ENCODE peak calls at places on chromosomes 6 and 20, in six cellular contexts. E is H1, Y is K562, D is GM12891, I is GM12878, Q is HepG2. U is an unnamed sample.

GRCh38 chr6:154602296-154602695 is 91.8 kb upstream of the CNKSR3 start:
- DNase-seq in I (no peak), Q (no peak), Y (no peak), D (no peak), E (no peak), U (no peak)

GRCh38 chr20:44231713-44232468 is 15.2 kb upstream of the GDAP1L1 start:
- DNase-seq in E (no peak), Q (peak), Y (no peak), I (no peak), D (no peak), U (no peak)

GRCh38 chr6:56036911-56037310 is 161.5 kb upstream of the BMP5 start:
- DNase-seq in D (no peak), Q (no peak), E (no peak), Y (no peak), I (no peak), U (no peak)

GRCh38 chr20:47502271-47502730 is 614 bp downstream of the NCOA3 start:
- DNase-seq in E (peak), Y (peak), D (no peak), Q (no peak), I (no peak), U (no peak)

GRCh38 chr6:104784884-104785283 is 74.8 kb downstream of the HACE1 start:
- DNase-seq in Y (no peak), E (no peak), I (no peak), Q (no peak), D (no peak), U (no peak)

GRCh38 chr20:50093240-50093639 is 19.7 kb downstream of the UBE2V1 start:
- DNase-seq in E (no peak), Q (no peak), Y (no peak), I (no peak), D (no peak), U (no peak)

GRCh38 chr6:142030115-142030619 is 102.6 kb upstream of the GJE1 start:
- DNase-seq in D (peak), I (no peak), Q (no peak), E (no peak), Y (peak), U (no peak)

GRCh38 chr6:166624275-166624674 is 2.8 kb downstream of the RPS6KA2 start:
- DNase-seq in Q (no peak), E (no peak), D (no peak), Y (no peak), I (no peak), U (no peak)

GRCh38 chr6:250676-251075 is 41.6 kb upstream of the DUSP22 start:
- DNase-seq in I (no peak), D (no peak), E (no peak), Q (no peak), Y (no peak), U (no peak)

GRCh38 chr6:120908767-120909166 is 425.5 kb downstream of the TBC1D32 start:
- DNase-seq in I (no peak), Y (no peak), E (no peak), Q (no peak), D (no peak), U (no peak)

GRCh38 chr6:160678744-160679401 is 14.8 kb upstream of the LPA start:
- DNase-seq in E (no peak), Q (no peak), Y (no peak), D (no peak), I (no peak), U (no peak)

GRCh38 chr20:8777866-8778265 is 291.0 kb upstream of the PLCB4 start:
- DNase-seq in Q (no peak), D (no peak), Y (no peak), I (no peak), E (no peak), U (no peak)

GRCh38 chr6:139932671-139933070 is 558.2 kb upstream of the CITED2 start:
- DNase-seq in I (no peak), E (no peak), Q (no peak), Y (no peak), D (no peak), U (no peak)

GRCh38 chr6:21947751-21948386 is 349.0 kb downstream of the PRL start:
- DNase-seq in E (no peak), D (no peak), Y (no peak), Q (no peak), I (no peak), U (no peak)

GRCh38 chr6:70112686-70113570 is 190.0 kb downstream of the COL9A1 start:
- DNase-seq in Q (no peak), I (no peak), Y (no peak), D (no peak), E (no peak), U (no peak)

GRCh38 chr6:157407637-157408036 is 26.6 kb downstream of the ZDHHC14 start:
- DNase-seq in Y (no peak), I (no peak), D (no peak), Q (peak), E (no peak), U (no peak)

GRCh38 chr20:63947638-63948456 is 8.4 kb downstream of the UCKL1 start:
- DNase-seq in I (no peak), Y (no peak), D (no peak), Q (no peak), E (no peak), U (no peak)

GRCh38 chr20:1335961-1336698 is 7.2 kb upstream of the SDCBP2 start:
- DNase-seq in I (no peak), Q (no peak), Y (no peak), D (no peak), E (peak), U (no peak)

GRCh38 chr6:118725944-118726343 is 74.6 kb upstream of the CEP85L start:
- DNase-seq in I (no peak), Q (no peak), D (no peak), Y (peak), E (no peak), U (no peak)

GRCh38 chr20:23200413-23200812 is 114.3 kb upstream of the CD93 start:
- DNase-seq in Q (no peak), Y (no peak), E (no peak), I (no peak), D (no peak), U (no peak)

GRCh38 chr20:5203380-5203779 is 76.6 kb downstream of the CDS2 start:
- DNase-seq in I (no peak), E (no peak), Q (no peak), Y (no peak), D (no peak), U (no peak)

GRCh38 chr6:41470341-41471063 is 75.7 kb upstream of the FOXP4 start:
- DNase-seq in D (no peak), Q (no peak), I (no peak), E (peak), Y (no peak), U (no peak)

GRCh38 chr20:17612287-17612974 is 42.6 kb downstream of the DSTN start:
- DNase-seq in Q (peak), Y (no peak), E (peak), D (peak), I (no peak), U (no peak)

GRCh38 chr6:47628448-47629272 is 69.7 kb upstream of the ADGRF4 start:
- DNase-seq in D (no peak), E (no peak), Q (no peak), Y (no peak), I (no peak), U (no peak)

GRCh38 chr6:26032387-26033131 is 54.7 kb upstream of the HFE start:
- DNase-seq in E (no peak), Q (no peak), Y (peak), D (no peak), I (peak), U (no peak)

GRCh38 chr6:30206152-30206551 is 7.1 kb downstream of the TRIM26 start:
- DNase-seq in Q (no peak), Y (no peak), E (no peak), D (no peak), I (no peak), U (no peak)

GRCh38 chr6:25389501-25389900 is 110.3 kb downstream of the CARMIL1 start:
- DNase-seq in D (no peak), E (no peak), I (no peak), Y (no peak), Q (no peak), U (no peak)

GRCh38 chr6:133863228-133863627 is 25.7 kb upstream of the TCF21 start:
- DNase-seq in D (no peak), E (no peak), I (no peak), Q (no peak), Y (no peak), U (no peak)

GRCh38 chr6:23350752-23351453 is 775.1 kb upstream of the NRSN1 start:
- DNase-seq in D (no peak), E (no peak), I (no peak), Q (no peak), Y (no peak), U (no peak)

GRCh38 chr20:22403860-22404608 is 180.3 kb downstream of the FOXA2 start:
- DNase-seq in E (no peak), I (no peak), D (no peak), Q (peak), Y (peak), U (no peak)

GRCh38 chr6:33815854-33816253 is 12.1 kb upstream of the MLN start:
- DNase-seq in Y (peak), D (peak), E (no peak), I (no peak), Q (no peak), U (no peak)

GRCh38 chr6:160258346-160259142 is at the start of gene SLC22A2:
- DNase-seq in Q (no peak), Y (no peak), D (no peak), I (no peak), E (no peak), U (no peak)

GRCh38 chr20:32189691-32190607 is 17.6 kb downstream of the PLAGL2 start:
- DNase-seq in E (peak), Q (no peak), D (peak), Y (no peak), I (no peak), U (peak)

GRCh38 chr6:44650495-44650894 is 263.0 kb downstream of the CDC5L start:
- DNase-seq in E (no peak), Y (no peak), I (no peak), Q (no peak), D (no peak), U (no peak)

GRCh38 chr20:40897177-40897700 is 131.4 kb upstream of the TOP1 start:
- DNase-seq in Y (no peak), I (no peak), Q (no peak), D (no peak), E (no peak), U (no peak)

GRCh38 chr20:35515949-35516645 is 13.4 kb downstream of the C20orf173 start:
- DNase-seq in Y (peak), E (no peak), D (no peak), Q (no peak), I (no peak), U (no peak)

GRCh38 chr6:106173480-106173879 is 87.3 kb downstream of the PRDM1 start:
- DNase-seq in I (no peak), Q (no peak), E (no peak), D (no peak), Y (no peak), U (no peak)

GRCh38 chr6:106112446-106112845 is 26.3 kb downstream of the PRDM1 start:
- DNase-seq in Y (no peak), D (no peak), I (no peak), Q (no peak), E (no peak), U (no peak)

GRCh38 chr20:37816003-37816402 is 86.9 kb upstream of the VSTM2L start:
- DNase-seq in D (no peak), Y (no peak), E (peak), I (no peak), Q (no peak), U (no peak)
- TF ChIP-seq TAF1 in D (no peak), Y (no peak), E (no peak), I (no peak), Q (no peak), U (no peak)

GRCh38 chr6:89951574-89952360 is 57.5 kb downstream of the GJA10 start:
- DNase-seq in Q (peak), I (no peak), Y (no peak), D (no peak), E (no peak), U (no peak)
- TF ChIP-seq TAF1 in Q (no peak), I (no peak), Y (no peak), D (no peak), E (no peak), U (no peak)

GRCh38 chr6:79673947-79674346 is 42.8 kb downstream of the SH3BGRL2 start:
- DNase-seq in E (no peak), I (no peak), D (no peak), Q (peak), Y (no peak), U (no peak)

GRCh38 chr6:79671605-79672266 is 40.6 kb downstream of the SH3BGRL2 start:
- DNase-seq in D (no peak), E (no peak), I (no peak), Q (peak), Y (peak), U (no peak)

GRCh38 chr6:79672631-79673065 is 41.5 kb downstream of the SH3BGRL2 start:
- DNase-seq in E (no peak), D (no peak), Q (peak), I (no peak), Y (peak), U (no peak)

GRCh38 chr6:79676785-79677736 is 45.9 kb downstream of the SH3BGRL2 start:
- DNase-seq in Y (no peak), E (no peak), I (no peak), D (no peak), Q (no peak), U (no peak)
- TF ChIP-seq TAF1 in Y (no peak), E (no peak), I (no peak), D (no peak), Q (no peak), U (no peak)

GRCh38 chr6:159128978-159129377 is 40.2 kb upstream of the FNDC1 start:
- DNase-seq in Q (no peak), I (no peak), D (no peak), Y (no peak), E (no peak), U (no peak)

GRCh38 chr6:159125014-159125609 is 44.1 kb upstream of the FNDC1 start:
- DNase-seq in D (no peak), Y (no peak), Q (no peak), E (no peak), I (no peak), U (no peak)

GRCh38 chr6:159127701-159128100 is 41.5 kb upstream of the FNDC1 start:
- DNase-seq in Y (no peak), Q (no peak), I (no peak), D (no peak), E (no peak), U (no peak)

GRCh38 chr6:159126590-159126989 is 42.6 kb upstream of the FNDC1 start:
- DNase-seq in Y (no peak), Q (no peak), I (no peak), D (no peak), E (no peak), U (no peak)

GRCh38 chr6:159125977-159126376 is 43.2 kb upstream of the FNDC1 start:
- DNase-seq in Q (no peak), Y (no peak), E (no peak), D (no peak), I (no peak), U (no peak)
- TF ChIP-seq TAF1 in Q (no peak), Y (no peak), E (no peak), D (no peak), I (no peak), U (no peak)

DNA sequence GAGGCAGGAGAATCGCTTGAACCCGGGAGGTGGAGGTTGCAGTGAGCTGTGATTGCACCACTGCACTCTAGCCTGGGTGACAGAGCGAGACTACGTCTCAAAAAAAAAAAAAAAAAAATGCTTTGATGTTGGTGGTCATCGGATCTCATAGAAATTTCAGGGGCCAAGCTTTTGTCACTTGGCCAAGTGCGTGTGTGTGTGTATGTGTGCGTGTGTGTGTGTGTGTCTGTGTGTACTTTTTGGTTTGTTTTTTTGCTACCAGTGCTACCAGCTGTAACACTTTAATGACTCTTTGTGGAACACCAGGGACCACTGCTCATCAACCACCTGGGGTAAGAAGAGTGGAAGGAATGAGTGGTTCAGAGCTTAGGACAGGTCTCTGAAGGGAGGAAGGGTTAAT is 49.7 kb downstream of the TRAF3IP2 start:
- DNase-seq in E (no peak), D (no peak), I (no peak), Y (no peak), Q (no peak), U (no peak)
- TF ChIP-seq TAF1 in E (no peak), D (no peak), I (no peak), Y (no peak), Q (no peak), U (no peak)